ENCODE peak calls at places on chromosomes 12 and 14, in nine cellular contexts. P is transverse colon; L is effector CD8-positive, alpha-beta T cell; T is NCI-H69; A is tibial nerve; X is left lung; C is GM04503; M is activated naive CD8-positive, alpha-beta T cell treated with anti-CD3 and anti-CD28 coated beads for 36 hours; Z is D341Med. K is an unnamed sample.

GRCh38 chr12:29756741-29757390 is 26.9 kb downstream of the TMTC1 start:
- DNase-seq in P (no peak), L (no peak), T (no peak), A (no peak), X (no peak), C (no peak), M (no peak), Z (no peak), K (no peak)

GRCh38 chr14:100904307-100905019 is 941 bp upstream of the RTL1 start:
- DNase-seq in P (no peak), L (no peak), T (peak), A (no peak), X (peak), C (no peak), M (no peak), Z (no peak), K (no peak)

GRCh38 chr14:104865631-104866441 is 768 bp downstream of the CEP170B start:
- DNase-seq in P (peak), L (no peak), T (peak), A (peak), X (peak), C (no peak), M (peak), Z (peak), K (peak)

GRCh38 chr12:15910864-15911696 is at the start of gene DERA:
- DNase-seq in P (peak), L (peak), T (peak), A (peak), X (peak), C (peak), M (peak), Z (peak), K (peak)

GRCh38 chr14:105092124-105092911 is 27.1 kb upstream of the GPR132 start:
- DNase-seq in P (peak), L (no peak), T (peak), A (no peak), X (peak), C (no peak), M (no peak), Z (peak), K (peak)

GRCh38 chr14:90541076-90541634 is 144.3 kb downstream of the CALM1 start:
- DNase-seq in P (no peak), L (no peak), T (no peak), A (no peak), X (no peak), C (no peak), M (no peak), Z (no peak), K (peak)

GRCh38 chr12:116065561-116065960 is 211.9 kb downstream of the MED13L start:
- DNase-seq in P (no peak), L (no peak), T (peak), A (no peak), X (no peak), C (no peak), M (no peak), Z (no peak), K (no peak)

GRCh38 chr12:31651893-31652521 is 7.5 kb upstream of the ETFBKMT start:
- DNase-seq in P (no peak), L (no peak), T (peak), A (no peak), X (no peak), C (no peak), M (no peak), Z (peak), K (no peak)

GRCh38 chr12:42323856-42324255 is 2.0 kb downstream of the ZCRB1 start:
- DNase-seq in P (no peak), L (no peak), T (no peak), A (no peak), X (no peak), C (no peak), M (no peak), Z (no peak), K (no peak)

GRCh38 chr12:15546102-15546701 is 223.9 kb downstream of the PTPRO start:
- DNase-seq in P (no peak), L (no peak), T (no peak), A (no peak), X (no peak), C (no peak), M (no peak), Z (no peak), K (no peak)

GRCh38 chr14:29654910-29655590 is 272.6 kb downstream of the PRKD1 start:
- DNase-seq in P (no peak), L (no peak), T (peak), A (no peak), X (no peak), C (no peak), M (no peak), Z (no peak), K (no peak)

GRCh38 chr12:12008232-12008850 is 62.4 kb upstream of the BCL2L14 start:
- DNase-seq in P (peak), L (no peak), T (peak), A (no peak), X (no peak), C (no peak), M (peak), Z (no peak), K (no peak)